ENCODE peak calls at places on chromosomes 12 and 14, in seven cellular contexts. I, E, L, K, V, U and Q are unnamed samples. For H3K27me3 and H3K4me1, the result is how much of the 10 kb centered on the place peaks cover.

GRCh38 chr14:97282210-97282609 is 485.0 kb downstream of the VRK1 start:
- DNase-seq in U (no peak), I (no peak), V (no peak), L (no peak), K (no peak), E (no peak), Q (no peak)

GRCh38 chr14:100810861-100811461 is 15.0 kb upstream of the MEG3 start:
- DNase-seq in I (no peak), K (no peak), E (no peak), V (no peak), U (no peak), L (no peak), Q (no peak)

GRCh38 chr14:104732931-104733681 is 9.1 kb downstream of the ADSS1 start:
- DNase-seq in L (peak), E (peak), V (no peak), I (no peak), K (no peak), U (no peak), Q (peak)

GRCh38 chr12:130768120-130768519 is 52.0 kb upstream of the RIMBP2 start:
- DNase-seq in L (no peak), E (no peak), U (no peak), I (no peak), V (no peak), K (no peak), Q (no peak)

GRCh38 chr14:55097894-55098560 is 31.0 kb upstream of the LGALS3 start:
- DNase-seq in L (no peak), E (no peak), U (no peak), I (peak), V (no peak), K (no peak), Q (no peak)

GRCh38 chr12:98758331-98758730 is 113.2 kb downstream of the APAF1 start:
- DNase-seq in L (no peak), E (no peak), U (no peak), I (no peak), K (peak), V (peak), Q (peak)

GRCh38 chr12:109621864-109622485 is 48.4 kb downstream of the MVK start:
- DNase-seq in E (no peak), V (no peak), K (no peak), L (no peak), U (peak), I (no peak), Q (no peak)

GRCh38 chr14:71734076-71734475 is 198.2 kb upstream of the RGS6 start:
- DNase-seq in L (no peak), V (no peak), K (no peak), I (no peak), U (no peak), E (no peak), Q (no peak)

GRCh38 chr12:131430158-131430772 is 280.6 kb upstream of the SFSWAP start:
- DNase-seq in V (no peak), U (no peak), K (no peak), E (no peak), I (no peak), L (no peak), Q (no peak)

GRCh38 chr12:6434205-6435180 is 10.3 kb upstream of the CD27 start:
- DNase-seq in K (no peak), E (no peak), V (peak), I (no peak), L (no peak), U (no peak), Q (no peak)

GRCh38 chr12:57488397-57489156 is 709 bp downstream of the MARS1 start:
- DNase-seq in E (no peak), K (no peak), U (peak), V (no peak), L (no peak), I (no peak), Q (no peak)

GRCh38 chr12:57489157-57489641 is 1.3 kb downstream of the MARS1 start:
- DNase-seq in I (no peak), E (no peak), U (no peak), V (no peak), L (no peak), K (no peak), Q (no peak)

GRCh38 chr12:57490126-57490525 is 2.3 kb downstream of the MARS1 start:
- DNase-seq in I (no peak), K (no peak), L (no peak), U (no peak), E (no peak), V (no peak), Q (no peak)

GRCh38 chr12:57487597-57488396 is at the start of gene MARS1:
- DNase-seq in L (peak), V (peak), E (peak), K (peak), I (peak), U (peak), Q (peak)

GRCh38 chr12:57491393-57492280 is 3.8 kb downstream of the MARS1 start:
- DNase-seq in K (no peak), V (no peak), L (no peak), E (no peak), I (no peak), U (peak), Q (no peak)
- TF ChIP-seq CTCF in K (no peak), V (no peak), L (no peak), E (peak), I (no peak), U (peak), Q (no peak)

GRCh38 chr14:30277268-30277667 is 281.7 kb upstream of the G2E3 start:
- DNase-seq in E (no peak), L (no peak), K (no peak), V (no peak), U (no peak), I (no peak), Q (no peak)

GRCh38 chr14:30270200-30271161 is 288.5 kb upstream of the G2E3 start:
- DNase-seq in V (peak), L (peak), U (peak), E (peak), I (peak), K (peak), Q (peak)

GRCh38 chr14:30272848-30273563 is 286.0 kb upstream of the G2E3 start:
- DNase-seq in K (no peak), V (no peak), L (no peak), I (no peak), E (no peak), U (no peak), Q (no peak)

GRCh38 chr14:30275604-30276003 is 283.4 kb upstream of the G2E3 start:
- DNase-seq in L (no peak), K (no peak), V (no peak), I (no peak), U (no peak), E (no peak), Q (no peak)

DNA sequence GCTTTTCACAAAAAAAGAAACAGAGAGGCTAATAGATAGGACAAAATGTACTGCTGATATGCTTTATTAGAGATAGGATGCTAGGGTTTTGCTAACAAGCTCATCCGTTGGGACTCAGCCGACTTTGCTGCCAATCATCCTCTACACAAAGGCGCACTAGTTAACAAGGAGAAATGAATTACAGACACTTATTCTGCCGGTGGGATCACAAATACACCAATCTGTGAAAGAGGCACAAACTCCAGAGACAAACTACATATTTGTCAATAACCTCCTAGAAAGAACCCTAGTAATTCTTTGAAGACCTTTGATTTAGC is 285.4 kb upstream of the G2E3 start:
- DNase-seq in K (no peak), V (no peak), L (no peak), I (no peak), E (no peak), U (no peak), Q (no peak)
- H3K27me3 ChIP-seq in K (under half), V (under half), L (under half), I (under half), E (under half), U (under half), Q (under half)

GRCh38 chr14:68681256-68681655 is 111.6 kb downstream of the ZFP36L1 start:
- DNase-seq in L (no peak), V (no peak), E (no peak), I (no peak), U (no peak), K (no peak), Q (no peak)
- H3K4me1 ChIP-seq in L (under half), V (under half), E (half or more), I (half or more), U (under half), K (under half), Q (half or more)

GRCh38 chr12:3644103-3644502 is 108.8 kb downstream of the CRACR2A start:
- DNase-seq in V (no peak), E (no peak), U (no peak), K (no peak), I (no peak), L (no peak), Q (no peak)
- TF ChIP-seq CTCF in V (no peak), E (peak), U (no peak), K (no peak), I (no peak), L (no peak), Q (no peak)